ENCODE peak calls at places on chromosomes 7 and 10, in four cellular contexts. J is HepG2, I is K562, F is GM12878. B is an unnamed sample.

GRCh38 chr10:132443605-132443997 is 46.6 kb downstream of the PWWP2B start:
- DNase-seq in J (no peak), F (no peak), I (peak; percentile 68), B (peak; percentile 66)

GRCh38 chr10:83769421-83769820 is 369.9 kb upstream of the GHITM start:
- DNase-seq in F (no peak), J (no peak), I (no peak), B (no peak)

GRCh38 chr7:45179666-45180065 is 22.1 kb downstream of the RAMP3 start:
- DNase-seq in F (no peak), I (no peak), J (no peak), B (no peak)

GRCh38 chr10:33370434-33370930 is 36.0 kb upstream of the NRP1 start:
- DNase-seq in J (no peak), F (no peak), I (no peak), B (no peak)

GRCh38 chr10:14086596-14086995 is 244.1 kb downstream of the FRMD4A start:
- DNase-seq in J (no peak), F (no peak), I (no peak), B (no peak)

GRCh38 chr10:106027240-106027639 is 1137.3 kb downstream of the SORCS1 start:
- DNase-seq in I (no peak), F (no peak), J (no peak), B (no peak)

GRCh38 chr7:7653568-7654187 is 13.1 kb downstream of the UMAD1 start:
- DNase-seq in J (no peak), F (peak; percentile 4), I (peak; percentile 67), B (peak; percentile 44)

GRCh38 chr10:125331056-125331455 is 170.7 kb upstream of the CTBP2 start:
- DNase-seq in I (no peak), J (no peak), F (no peak), B (no peak)

GRCh38 chr10:116972136-116972535 is 32.9 kb downstream of the SHTN1 start:
- DNase-seq in F (no peak), J (no peak), I (no peak), B (no peak)

GRCh38 chr10:116973946-116974345 is 31.0 kb downstream of the SHTN1 start:
- DNase-seq in I (no peak), J (no peak), F (no peak), B (no peak)

GRCh38 chr10:116970050-116970449 is 34.9 kb downstream of the SHTN1 start:
- DNase-seq in F (no peak), J (no peak), I (no peak), B (no peak)

GRCh38 chr10:116974442-116975005 is 30.5 kb downstream of the SHTN1 start:
- DNase-seq in I (peak; percentile 3), J (no peak), F (no peak), B (no peak)

DNA sequence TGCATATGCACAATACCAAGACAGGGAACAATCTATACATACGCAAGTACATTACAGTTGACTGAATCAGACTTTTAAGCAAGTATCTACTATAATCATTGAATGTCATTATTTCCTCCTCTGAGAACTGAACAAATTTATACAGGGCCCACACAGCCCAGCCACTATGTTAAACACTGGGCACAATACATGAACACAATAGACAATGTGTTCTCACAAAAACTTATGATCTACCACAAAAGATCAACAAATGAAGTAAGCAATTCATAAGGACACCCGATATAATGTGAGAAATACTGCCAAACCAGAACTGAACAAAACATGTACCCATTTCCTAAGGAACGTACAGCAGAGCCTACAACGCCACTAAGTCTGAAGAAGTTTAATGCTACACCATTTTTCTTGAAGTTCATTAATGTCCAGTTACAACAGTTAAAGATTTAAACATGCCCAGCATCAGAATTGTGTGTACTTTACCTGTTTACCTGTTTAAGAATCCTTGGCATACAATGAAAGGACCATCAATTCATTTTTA is 31.5 kb downstream of the SHTN1 start:
- DNase-seq in F (no peak), J (no peak), I (no peak), B (no peak)
- TF ChIP-seq TARDBP in F (no peak), J (no peak), I (no peak), B (no peak)

GRCh38 chr10:91367127-91367531 is 43.0 kb upstream of the HECTD2 start:
- DNase-seq in I (no peak), J (no peak), F (no peak), B (no peak)

GRCh38 chr10:91367558-91367957 is 42.6 kb upstream of the HECTD2 start:
- DNase-seq in J (no peak), F (no peak), I (no peak), B (no peak)

DNA sequence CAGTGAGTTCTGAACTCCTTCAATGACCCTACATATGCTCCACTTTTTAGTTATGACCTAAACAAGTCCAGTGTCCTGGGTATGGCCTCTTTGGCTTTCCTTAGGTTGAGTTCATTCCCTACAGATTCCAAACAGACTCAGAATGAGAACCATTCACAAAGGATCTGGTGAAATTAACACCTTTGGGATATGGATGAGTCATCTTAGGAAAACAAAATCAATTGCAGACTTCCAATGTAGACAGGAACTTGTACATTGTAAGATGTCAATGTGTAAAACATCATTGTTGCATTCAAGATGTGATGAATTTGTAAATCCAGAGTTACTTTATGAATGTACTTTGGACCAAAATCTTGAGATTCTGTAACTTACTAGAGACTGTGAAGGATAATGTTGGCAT is 43.5 kb upstream of the HECTD2 start:
- DNase-seq in I (no peak), F (no peak), J (no peak), B (no peak)
- TF ChIP-seq TARDBP in I (no peak), F (no peak), J (no peak), B (no peak)

GRCh38 chr7:133827707-133828580 is 299.2 kb upstream of the LRGUK start:
- DNase-seq in F (peak; percentile 24), I (no peak), J (no peak), B (no peak)
- TF ChIP-seq TARDBP in F (no peak), I (no peak), J (no peak), B (no peak)

GRCh38 chr10:48502791-48503190 is 102.1 kb downstream of the ARHGAP22 start:
- DNase-seq in F (no peak), J (no peak), I (no peak), B (no peak)
- TF ChIP-seq TARDBP in F (no peak), J (no peak), I (no peak), B (no peak)

DNA sequence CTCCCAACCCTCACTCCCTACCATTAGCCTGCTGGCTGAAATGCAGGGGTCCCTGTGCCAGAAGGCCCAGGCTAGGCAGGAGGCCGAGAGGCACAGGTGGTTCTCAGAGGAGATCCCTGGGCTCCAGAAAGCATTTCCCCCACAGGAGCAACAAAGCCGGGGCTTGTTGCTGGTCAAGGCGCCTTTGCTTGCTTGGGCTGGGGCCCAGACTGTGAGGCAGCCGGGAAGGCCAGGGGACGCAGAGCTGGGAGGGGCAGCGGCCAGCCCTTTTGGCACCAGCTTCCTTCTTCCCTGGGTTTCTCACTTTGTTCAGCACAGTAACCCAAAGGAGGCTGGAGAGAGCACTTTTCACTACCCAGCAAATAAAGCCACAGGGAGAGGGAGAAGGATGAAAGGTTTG is 48.6 kb downstream of the FBXW4 start:
- DNase-seq in J (no peak), F (no peak), I (no peak), B (no peak)
- TF ChIP-seq TARDBP in J (no peak), F (no peak), I (no peak), B (no peak)

GRCh38 chr7:128830231-128831177 is at the start of gene FLNC:
- DNase-seq in I (peak; percentile 73), F (no peak), J (no peak), B (peak; percentile 45)
- TF ChIP-seq TARDBP in I (peak; percentile 64), F (no peak), J (no peak), B (no peak)

GRCh38 chr10:129972966-129973673 is 9.0 kb upstream of the EBF3 start:
- DNase-seq in I (no peak), F (no peak), J (no peak), B (no peak)

GRCh38 chr10:129969528-129970264 is 5.6 kb upstream of the EBF3 start:
- DNase-seq in I (no peak), F (no peak), J (no peak), B (no peak)

GRCh38 chr10:129972145-129972965 is 8.3 kb upstream of the EBF3 start:
- DNase-seq in I (no peak), J (no peak), F (no peak), B (no peak)

GRCh38 chr10:129970404-129971364 is 6.6 kb upstream of the EBF3 start:
- DNase-seq in J (no peak), F (no peak), I (no peak), B (no peak)

DNA sequence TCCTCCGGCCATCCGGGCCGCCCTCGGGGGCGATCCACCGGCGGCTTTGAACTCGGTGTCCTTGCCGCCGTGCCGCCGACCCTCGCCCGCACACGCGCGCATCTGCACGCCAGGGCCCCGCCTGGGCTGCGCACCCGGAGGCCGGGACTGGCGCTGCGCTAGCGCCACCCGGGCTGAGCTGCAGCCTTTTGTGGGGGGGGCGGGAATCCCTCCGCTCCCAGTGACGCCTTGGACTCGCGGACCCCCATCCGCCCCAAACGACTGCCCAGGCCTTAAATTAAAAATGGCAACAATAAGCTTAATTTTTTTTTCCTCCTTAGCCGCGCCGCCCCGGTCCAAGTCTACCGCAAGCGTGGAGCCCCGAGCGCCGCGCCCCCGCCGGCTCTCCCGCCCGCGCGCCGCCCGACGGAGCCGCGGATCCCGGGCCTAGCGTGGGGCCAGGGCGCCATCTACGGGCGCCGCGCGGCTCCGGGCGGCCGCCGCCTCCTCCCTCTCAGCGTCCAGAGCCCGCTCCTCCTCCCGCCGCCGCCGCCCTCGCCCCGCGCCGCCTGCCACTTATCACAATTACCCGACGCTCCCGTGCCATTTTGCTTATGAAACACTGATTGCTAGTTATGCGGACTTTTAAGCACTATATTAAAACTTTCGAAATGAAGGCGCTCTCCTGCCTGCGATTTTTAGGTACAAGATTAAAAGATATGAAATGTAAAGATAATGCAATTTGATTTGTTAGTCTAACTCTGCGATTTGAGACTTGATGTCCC is 7.5 kb upstream of the EBF3 start:
- DNase-seq in I (peak; percentile 37), J (peak; percentile 8), F (no peak), B (peak; percentile 89)
- TF ChIP-seq TARDBP in I (no peak), J (no peak), F (no peak), B (no peak)